ENCODE peak calls at places on chromosomes 5 and 9, in seven cellular contexts. One of them, this sample, is unnamed.
A peak's percentile ranks its signal among the peaks of the same experiment; 100 is the strongest.

GRCh38 chr9:14283276-14283675 is 30.7 kb downstream of the NFIB start:
- DNase-seq in GM12864: no peak
- DNase-seq in HFF-Myc: no peak
- DNase-seq in CD8-positive, alpha-beta T cell: no peak
- DNase-seq in tibial artery: no peak
- DNase-seq in Peyer's patch: no peak
- DNase-seq in MM.1S: no peak
- DNase-seq in this sample: no peak

GRCh38 chr9:114364528-114365041 is 23.2 kb downstream of the AKNA start:
- DNase-seq in GM12864: no peak
- DNase-seq in HFF-Myc: no peak
- DNase-seq in CD8-positive, alpha-beta T cell: no peak
- DNase-seq in tibial artery: no peak
- DNase-seq in Peyer's patch: no peak
- DNase-seq in MM.1S: no peak
- DNase-seq in this sample: no peak

GRCh38 chr5:139642891-139643871 is 5.0 kb upstream of the CXXC5 start:
- DNase-seq in GM12864: no peak
- DNase-seq in HFF-Myc: no peak
- DNase-seq in CD8-positive, alpha-beta T cell: no peak
- DNase-seq in tibial artery: peak; percentile 16
- DNase-seq in Peyer's patch: peak; percentile 8
- DNase-seq in MM.1S: no peak
- DNase-seq in this sample: no peak

GRCh38 chr9:31232485-31232884 is 1152.0 kb upstream of the ACO1 start:
- DNase-seq in GM12864: no peak
- DNase-seq in HFF-Myc: no peak
- DNase-seq in CD8-positive, alpha-beta T cell: no peak
- DNase-seq in tibial artery: no peak
- DNase-seq in Peyer's patch: no peak
- DNase-seq in MM.1S: no peak
- DNase-seq in this sample: no peak

GRCh38 chr9:135501261-135502167 is 1.0 kb downstream of the MRPS2 start:
- DNase-seq in GM12864: no peak
- DNase-seq in HFF-Myc: no peak
- DNase-seq in CD8-positive, alpha-beta T cell: peak; percentile 43
- DNase-seq in tibial artery: peak; percentile 36
- DNase-seq in Peyer's patch: no peak
- DNase-seq in MM.1S: no peak
- DNase-seq in this sample: peak; percentile 56

GRCh38 chr5:172299916-172300439 is 16.4 kb upstream of the UBTD2 start:
- DNase-seq in GM12864: no peak
- DNase-seq in HFF-Myc: no peak
- DNase-seq in CD8-positive, alpha-beta T cell: no peak
- DNase-seq in tibial artery: no peak
- DNase-seq in Peyer's patch: no peak
- DNase-seq in MM.1S: no peak
- DNase-seq in this sample: no peak

GRCh38 chr5:126531543-126532120 is 63.4 kb downstream of the ALDH7A1 start:
- DNase-seq in GM12864: no peak
- DNase-seq in HFF-Myc: no peak
- DNase-seq in CD8-positive, alpha-beta T cell: no peak
- DNase-seq in tibial artery: no peak
- DNase-seq in Peyer's patch: no peak
- DNase-seq in MM.1S: no peak
- DNase-seq in this sample: peak; percentile 44

GRCh38 chr9:33443047-33443446 is 4.3 kb downstream of the AQP3 start:
- DNase-seq in GM12864: no peak
- DNase-seq in HFF-Myc: no peak
- DNase-seq in CD8-positive, alpha-beta T cell: no peak
- DNase-seq in tibial artery: no peak
- DNase-seq in Peyer's patch: no peak
- DNase-seq in MM.1S: no peak
- DNase-seq in this sample: no peak

GRCh38 chr9:4678679-4679267 is 596 bp upstream of the CDC37L1 start:
- DNase-seq in GM12864: no peak
- DNase-seq in HFF-Myc: no peak
- DNase-seq in CD8-positive, alpha-beta T cell: no peak
- DNase-seq in tibial artery: no peak
- DNase-seq in Peyer's patch: no peak
- DNase-seq in MM.1S: peak; percentile 35
- DNase-seq in this sample: peak; percentile 18

GRCh38 chr9:130111805-130112204 is 58.1 kb downstream of the GPR107 start:
- DNase-seq in GM12864: no peak
- DNase-seq in HFF-Myc: no peak
- DNase-seq in CD8-positive, alpha-beta T cell: no peak
- DNase-seq in tibial artery: no peak
- DNase-seq in Peyer's patch: no peak
- DNase-seq in MM.1S: no peak
- DNase-seq in this sample: no peak

GRCh38 chr5:82494942-82495341 is 216.8 kb upstream of the RPS23 start:
- DNase-seq in GM12864: no peak
- DNase-seq in HFF-Myc: no peak
- DNase-seq in CD8-positive, alpha-beta T cell: no peak
- DNase-seq in tibial artery: no peak
- DNase-seq in Peyer's patch: no peak
- DNase-seq in MM.1S: no peak
- DNase-seq in this sample: peak; percentile 19

GRCh38 chr5:132469380-132470372 is 20.9 kb downstream of the IRF1 start:
- DNase-seq in GM12864: no peak
- DNase-seq in HFF-Myc: no peak
- DNase-seq in CD8-positive, alpha-beta T cell: no peak
- DNase-seq in tibial artery: peak; percentile 13
- DNase-seq in Peyer's patch: no peak
- DNase-seq in MM.1S: no peak
- DNase-seq in this sample: peak; percentile 57

GRCh38 chr5:159787837-159788236 is 128.4 kb upstream of the ADRA1B start:
- DNase-seq in GM12864: no peak
- DNase-seq in HFF-Myc: no peak
- DNase-seq in CD8-positive, alpha-beta T cell: no peak
- DNase-seq in tibial artery: no peak
- DNase-seq in Peyer's patch: no peak
- DNase-seq in MM.1S: no peak
- DNase-seq in this sample: no peak

GRCh38 chr9:14487547-14488185 is 173.7 kb upstream of the NFIB start:
- DNase-seq in GM12864: no peak
- DNase-seq in HFF-Myc: no peak
- DNase-seq in CD8-positive, alpha-beta T cell: no peak
- DNase-seq in tibial artery: no peak
- DNase-seq in Peyer's patch: no peak
- DNase-seq in MM.1S: no peak
- DNase-seq in this sample: no peak

GRCh38 chr5:104247260-104247659 is 684.7 kb upstream of the NUDT12 start:
- DNase-seq in GM12864: no peak
- DNase-seq in HFF-Myc: no peak
- DNase-seq in CD8-positive, alpha-beta T cell: no peak
- DNase-seq in tibial artery: no peak
- DNase-seq in Peyer's patch: no peak
- DNase-seq in MM.1S: no peak
- DNase-seq in this sample: no peak

GRCh38 chr5:172144291-172144815 is 43.7 kb downstream of the STK10 start:
- DNase-seq in GM12864: no peak
- DNase-seq in HFF-Myc: no peak
- DNase-seq in CD8-positive, alpha-beta T cell: no peak
- DNase-seq in tibial artery: no peak
- DNase-seq in Peyer's patch: no peak
- DNase-seq in MM.1S: no peak
- DNase-seq in this sample: peak; percentile 21

GRCh38 chr5:154141686-154142300 is 48.7 kb upstream of the GALNT10 start:
- DNase-seq in GM12864: no peak
- DNase-seq in HFF-Myc: no peak
- DNase-seq in CD8-positive, alpha-beta T cell: no peak
- DNase-seq in tibial artery: no peak
- DNase-seq in Peyer's patch: no peak
- DNase-seq in MM.1S: no peak
- DNase-seq in this sample: no peak

GRCh38 chr5:176553260-176554085 is 4.3 kb downstream of the CDHR2 start:
- DNase-seq in GM12864: no peak
- DNase-seq in HFF-Myc: no peak
- DNase-seq in CD8-positive, alpha-beta T cell: no peak
- DNase-seq in tibial artery: no peak
- DNase-seq in Peyer's patch: no peak
- DNase-seq in MM.1S: no peak
- DNase-seq in this sample: no peak

GRCh38 chr5:150211156-150212030 is 21.5 kb downstream of the SLC6A7 start:
- DNase-seq in GM12864: no peak
- DNase-seq in HFF-Myc: no peak
- DNase-seq in CD8-positive, alpha-beta T cell: no peak
- DNase-seq in tibial artery: no peak
- DNase-seq in Peyer's patch: no peak
- DNase-seq in MM.1S: no peak
- DNase-seq in this sample: no peak

GRCh38 chr5:175842947-175843793 is 28.2 kb upstream of the CPLX2 start:
- DNase-seq in GM12864: no peak
- DNase-seq in HFF-Myc: peak; percentile 43
- DNase-seq in CD8-positive, alpha-beta T cell: no peak
- DNase-seq in tibial artery: no peak
- DNase-seq in Peyer's patch: no peak
- DNase-seq in MM.1S: no peak
- DNase-seq in this sample: peak; percentile 46

GRCh38 chr5:92694067-92694466 is 887.0 kb downstream of the NR2F1-AS1 start:
- DNase-seq in GM12864: no peak
- DNase-seq in HFF-Myc: no peak
- DNase-seq in CD8-positive, alpha-beta T cell: no peak
- DNase-seq in tibial artery: no peak
- DNase-seq in Peyer's patch: no peak
- DNase-seq in MM.1S: no peak
- DNase-seq in this sample: no peak

GRCh38 chr9:136900556-136900955 is 14.2 kb downstream of the TRAF2 start:
- DNase-seq in GM12864: no peak
- DNase-seq in HFF-Myc: no peak
- DNase-seq in CD8-positive, alpha-beta T cell: no peak
- DNase-seq in tibial artery: no peak
- DNase-seq in Peyer's patch: no peak
- DNase-seq in MM.1S: no peak
- DNase-seq in this sample: no peak

GRCh38 chr9:121135642-121136041 is 60.9 kb downstream of the CNTRL start:
- DNase-seq in GM12864: no peak
- DNase-seq in HFF-Myc: no peak
- DNase-seq in CD8-positive, alpha-beta T cell: no peak
- DNase-seq in tibial artery: no peak
- DNase-seq in Peyer's patch: no peak
- DNase-seq in MM.1S: no peak
- DNase-seq in this sample: no peak

GRCh38 chr9:93818795-93819472 is 136.2 kb downstream of the BARX1 start:
- DNase-seq in GM12864: no peak
- DNase-seq in HFF-Myc: no peak
- DNase-seq in CD8-positive, alpha-beta T cell: no peak
- DNase-seq in tibial artery: no peak
- DNase-seq in Peyer's patch: no peak
- DNase-seq in MM.1S: no peak
- DNase-seq in this sample: no peak

DNA sequence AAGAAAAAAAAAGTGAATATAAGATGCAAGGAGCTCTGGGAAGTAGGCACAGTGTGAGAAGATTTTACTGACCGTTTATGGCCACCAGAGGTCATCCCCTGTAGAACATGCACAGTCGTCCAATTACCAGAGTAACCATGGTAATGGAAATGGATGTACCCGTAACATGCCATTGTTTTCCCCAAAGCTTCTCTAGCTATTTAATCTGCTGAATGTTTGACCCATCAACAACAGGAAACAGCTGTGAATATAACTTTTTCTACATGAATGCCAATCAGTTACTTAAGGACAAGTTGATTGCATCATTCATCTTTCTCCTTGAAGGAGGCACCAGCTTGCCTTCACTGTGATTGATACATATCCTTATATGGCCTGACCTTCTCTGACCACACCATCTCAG is 1967.0 kb upstream of the CDH9 start:
- DNase-seq in GM12864: no peak
- DNase-seq in HFF-Myc: no peak
- DNase-seq in CD8-positive, alpha-beta T cell: no peak
- DNase-seq in tibial artery: no peak
- DNase-seq in Peyer's patch: no peak
- DNase-seq in MM.1S: no peak
- DNase-seq in this sample: no peak
- TF ChIP-seq CTCF in GM12864: no peak
- TF ChIP-seq CTCF in HFF-Myc: no peak
- TF ChIP-seq CTCF in CD8-positive, alpha-beta T cell: no peak
- TF ChIP-seq CTCF in tibial artery: no peak
- TF ChIP-seq CTCF in Peyer's patch: no peak
- TF ChIP-seq CTCF in MM.1S: no peak
- TF ChIP-seq CTCF in this sample: no peak

GRCh38 chr9:684950-685340 is 156.6 kb upstream of the DMRT1 start:
- DNase-seq in GM12864: no peak
- DNase-seq in HFF-Myc: peak; percentile 78
- DNase-seq in CD8-positive, alpha-beta T cell: no peak
- DNase-seq in tibial artery: no peak
- DNase-seq in Peyer's patch: no peak
- DNase-seq in MM.1S: no peak
- DNase-seq in this sample: peak; percentile 69
- H3K4me3 ChIP-seq in GM12864: no peak overlapping the region
- H3K4me3 ChIP-seq in HFF-Myc: peak overlapping the region; percentile 33
- H3K4me3 ChIP-seq in CD8-positive, alpha-beta T cell: no peak overlapping the region
- H3K4me3 ChIP-seq in tibial artery: peak overlapping the region; percentile 51
- H3K4me3 ChIP-seq in Peyer's patch: no peak overlapping the region
- H3K4me3 ChIP-seq in MM.1S: no peak overlapping the region
- H3K4me3 ChIP-seq in this sample: peak overlapping the region; percentile 65

GRCh38 chr5:122385786-122386185 is 73.7 kb downstream of the SNCAIP start:
- DNase-seq in GM12864: no peak
- DNase-seq in HFF-Myc: no peak
- DNase-seq in CD8-positive, alpha-beta T cell: no peak
- DNase-seq in tibial artery: no peak
- DNase-seq in Peyer's patch: no peak
- DNase-seq in MM.1S: no peak
- DNase-seq in this sample: peak; percentile 83
- TF ChIP-seq CTCF in GM12864: no peak
- TF ChIP-seq CTCF in HFF-Myc: no peak
- TF ChIP-seq CTCF in CD8-positive, alpha-beta T cell: no peak
- TF ChIP-seq CTCF in tibial artery: no peak
- TF ChIP-seq CTCF in Peyer's patch: no peak
- TF ChIP-seq CTCF in MM.1S: no peak
- TF ChIP-seq CTCF in this sample: no peak

DNA sequence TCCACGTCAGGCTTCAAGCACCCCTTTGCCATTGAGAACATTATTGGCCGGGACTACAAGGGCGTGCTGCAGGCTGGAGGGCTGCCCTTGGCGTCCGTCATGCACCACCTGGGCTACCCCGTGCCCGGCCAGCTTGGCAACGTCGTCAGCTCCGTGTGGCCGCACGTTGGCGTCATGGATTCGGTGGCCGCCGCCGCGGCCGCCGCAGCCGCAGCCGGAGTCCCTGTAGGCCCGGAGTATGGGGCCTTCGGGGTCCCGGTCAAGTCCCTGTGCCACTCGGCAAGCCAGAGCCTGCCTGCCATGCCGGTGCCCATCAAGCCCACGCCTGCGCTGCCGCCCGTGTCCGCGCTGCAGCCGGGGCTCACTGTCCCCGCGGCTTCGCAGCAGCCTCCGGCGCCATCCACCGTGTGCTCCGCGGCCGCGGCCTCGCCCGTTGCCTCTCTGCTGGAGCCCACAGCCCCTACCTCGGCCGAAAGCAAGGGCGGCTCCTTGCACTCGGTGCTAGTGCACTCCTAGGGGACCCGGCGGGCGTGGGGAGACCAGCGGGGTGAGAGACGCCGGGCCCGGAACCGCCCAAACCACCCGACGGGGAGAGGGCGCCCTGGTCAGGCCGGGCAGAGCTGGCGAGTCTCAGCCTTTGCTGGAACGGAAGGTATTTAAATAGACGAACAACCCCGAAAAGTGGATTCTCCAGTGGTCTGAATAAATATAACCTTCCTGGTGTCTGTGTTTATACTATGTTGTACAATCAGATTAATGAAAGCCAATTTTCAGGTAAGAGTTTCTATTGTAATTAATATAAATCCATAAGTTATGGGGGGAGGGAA is 1.2 kb downstream of the FOXB2 start:
- DNase-seq in GM12864: no peak
- DNase-seq in HFF-Myc: no peak
- DNase-seq in CD8-positive, alpha-beta T cell: no peak
- DNase-seq in tibial artery: no peak
- DNase-seq in Peyer's patch: no peak
- DNase-seq in MM.1S: no peak
- DNase-seq in this sample: no peak
- H3K4me3 ChIP-seq in GM12864: no peak overlapping the region
- H3K4me3 ChIP-seq in HFF-Myc: no peak overlapping the region
- H3K4me3 ChIP-seq in CD8-positive, alpha-beta T cell: no peak overlapping the region
- H3K4me3 ChIP-seq in tibial artery: peak overlapping the region; percentile 29
- H3K4me3 ChIP-seq in Peyer's patch: peak overlapping the region; percentile 30
- H3K4me3 ChIP-seq in MM.1S: no peak overlapping the region
- H3K4me3 ChIP-seq in this sample: no peak overlapping the region